ENCODE peak calls at places on chromosomes 13 and 19, in ten cellular contexts. Z, W, B, S, G, L, H, M, R and U are unnamed samples.

GRCh38 chr13:114106526-114106925 is 25.9 kb downstream of the RASA3 start:
- DNase-seq in H (no peak), B (no peak), Z (no peak), G (no peak), R (no peak), M (no peak), W (no peak), L (no peak), S (no peak), U (no peak)

GRCh38 chr19:47726467-47726866 is 13.2 kb downstream of the EHD2 start:
- DNase-seq in R (peak; percentile 74), G (no peak), S (no peak), M (no peak), W (no peak), B (no peak), Z (no peak), L (peak; percentile 57), H (peak; percentile 61), U (no peak)

GRCh38 chr19:30490760-30491159 is 118.6 kb downstream of the ZNF536 start:
- DNase-seq in W (no peak), R (no peak), Z (no peak), G (no peak), S (no peak), M (no peak), B (no peak), L (no peak), H (no peak), U (no peak)

GRCh38 chr13:114268344-114269280 is 12.8 kb upstream of the UPF3A start:
- DNase-seq in M (no peak), Z (no peak), W (no peak), R (no peak), L (no peak), H (no peak), G (no peak), S (no peak), B (no peak), U (no peak)

GRCh38 chr19:18895828-18896341 is at the start of gene CERS1:
- DNase-seq in G (peak; percentile 48), H (peak; percentile 54), Z (peak; percentile 57), W (no peak), S (no peak), R (no peak), L (no peak), B (no peak), M (no peak), U (peak; percentile 54)

GRCh38 chr19:13505761-13506549 is at the start of gene CACNA1A:
- DNase-seq in B (no peak), G (peak; percentile 53), R (no peak), W (no peak), S (no peak), L (peak; percentile 11), H (peak; percentile 80), Z (peak; percentile 38), M (peak; percentile 13), U (peak; percentile 56)

GRCh38 chr13:46127336-46128023 is 22.6 kb upstream of the CPB2 start:
- DNase-seq in Z (no peak), B (no peak), W (no peak), M (no peak), H (no peak), G (no peak), R (no peak), L (no peak), S (no peak), U (no peak)

GRCh38 chr13:50574731-50575130 is 268.8 kb downstream of the DLEU7 start:
- DNase-seq in W (no peak), L (peak; percentile 35), S (no peak), R (no peak), M (no peak), H (peak; percentile 75), Z (no peak), B (no peak), G (no peak), U (no peak)

GRCh38 chr19:53657778-53658177 is 26.0 kb downstream of the DPRX start:
- DNase-seq in H (no peak), R (no peak), M (no peak), S (no peak), L (no peak), B (no peak), Z (no peak), G (no peak), W (no peak), U (no peak)

GRCh38 chr19:35246466-35247096 is 2.2 kb upstream of the LSR start:
- DNase-seq in S (no peak), B (no peak), H (no peak), M (no peak), L (no peak), W (no peak), R (no peak), G (no peak), Z (no peak), U (no peak)

GRCh38 chr19:2254052-2254872 is 2.0 kb downstream of the JSRP1 start:
- DNase-seq in H (peak; percentile 28), W (no peak), L (no peak), M (peak; percentile 66), G (peak; percentile 86), S (no peak), B (no peak), Z (no peak), R (no peak), U (peak; percentile 67)

GRCh38 chr19:17560205-17560595 is 4.8 kb downstream of the COLGALT1 start:
- DNase-seq in W (no peak), B (no peak), R (no peak), H (peak; percentile 95), S (peak; percentile 97), M (no peak), Z (no peak), G (no peak), L (peak; percentile 60), U (no peak)

GRCh38 chr19:21022996-21023395 is 2.5 kb downstream of the ZNF430 start:
- DNase-seq in L (peak; percentile 78), H (peak; percentile 82), M (no peak), S (peak; percentile 28), G (no peak), B (no peak), Z (no peak), W (no peak), R (peak; percentile 96), U (no peak)

GRCh38 chr13:49976314-49977258 is 20.3 kb upstream of the TRIM13 start:
- DNase-seq in W (peak; percentile 44), H (peak; percentile 78), L (peak; percentile 52), Z (peak; percentile 82), G (peak; percentile 76), M (peak; percentile 53), B (peak; percentile 65), R (peak; percentile 61), S (peak; percentile 60), U (peak; percentile 71)

GRCh38 chr13:104816716-104817115 is 1718.7 kb downstream of the EFNB2 start:
- DNase-seq in Z (no peak), L (no peak), W (no peak), G (no peak), M (no peak), H (no peak), R (peak; percentile 11), B (no peak), S (no peak), U (no peak)

GRCh38 chr13:111480503-111480902 is 160.1 kb downstream of the TEX29 start:
- DNase-seq in L (no peak), S (no peak), H (no peak), G (no peak), M (no peak), Z (no peak), W (no peak), R (no peak), B (no peak), U (no peak)

GRCh38 chr13:28471408-28471807 is 23.5 kb downstream of the FLT1 start:
- DNase-seq in W (no peak), G (no peak), M (no peak), Z (no peak), L (no peak), S (no peak), R (no peak), B (no peak), H (no peak), U (no peak)

GRCh38 chr13:39556856-39557255 is 46.1 kb downstream of the LHFPL6 start:
- DNase-seq in M (no peak), G (no peak), R (no peak), W (no peak), Z (no peak), L (no peak), S (no peak), B (no peak), H (no peak), U (no peak)

GRCh38 chr13:83503424-83503823 is 378.9 kb downstream of the SLITRK1 start:
- DNase-seq in S (no peak), R (no peak), H (peak; percentile 73), M (no peak), G (no peak), L (peak; percentile 54), B (no peak), W (no peak), Z (no peak), U (no peak)

GRCh38 chr19:45475537-45476348 is 7.9 kb downstream of the FOSB start:
- DNase-seq in W (no peak), M (no peak), H (peak; percentile 41), S (no peak), B (no peak), R (peak; percentile 70), G (no peak), L (no peak), Z (no peak), U (no peak)

GRCh38 chr19:34241513-34242337 is 12.6 kb upstream of the GARRE1 start:
- DNase-seq in B (no peak), G (peak; percentile 87), L (no peak), S (no peak), M (peak; percentile 40), R (no peak), W (no peak), Z (peak; percentile 60), H (no peak), U (no peak)

GRCh38 chr13:47110141-47110540 is 213.3 kb upstream of the HTR2A start:
- DNase-seq in R (no peak), G (no peak), B (no peak), S (no peak), W (no peak), H (no peak), M (no peak), L (no peak), Z (no peak), U (no peak)

GRCh38 chr19:18300930-18301717 is 19.7 kb upstream of the JUND start:
- DNase-seq in G (no peak), M (no peak), B (no peak), H (peak; percentile 90), L (peak; percentile 78), Z (no peak), W (no peak), S (peak; percentile 36), R (peak; percentile 69), U (no peak)

GRCh38 chr13:78299832-78300623 is 303.3 kb downstream of the POU4F1 start:
- DNase-seq in H (no peak), W (no peak), M (no peak), L (no peak), G (no peak), R (no peak), S (no peak), Z (no peak), B (no peak), U (no peak)

GRCh38 chr13:113531041-113531873 is 40.7 kb upstream of the DCUN1D2 start:
- DNase-seq in R (no peak), G (peak; percentile 6), L (no peak), S (no peak), Z (no peak), M (no peak), W (no peak), B (no peak), H (no peak), U (no peak)

GRCh38 chr13:45681101-45681500 is 21.0 kb upstream of the CBY2 start:
- DNase-seq in R (peak; percentile 42), S (no peak), H (peak; percentile 44), B (no peak), L (peak; percentile 9), W (no peak), M (no peak), G (no peak), Z (no peak), U (no peak)

GRCh38 chr13:31056650-31057275 is 104.9 kb downstream of the HSPH1 start:
- DNase-seq in R (no peak), S (no peak), G (no peak), Z (no peak), M (no peak), H (peak; percentile 51), W (no peak), L (peak; percentile 42), B (no peak), U (no peak)

GRCh38 chr13:110923777-110924638 is 9.1 kb upstream of the ANKRD10 start:
- DNase-seq in W (no peak), S (no peak), R (no peak), H (no peak), B (no peak), Z (no peak), G (no peak), L (no peak), M (no peak), U (no peak)